ENCODE peak calls at places on chromosomes 3 and 15, in five cellular contexts. S, L, H, V and D are unnamed samples.

GRCh38 chr3:120144267-120144666 is 50.0 kb upstream of the GSK3B start:
- DNase-seq in S (peak), L (no peak), H (no peak), V (no peak), D (peak)

GRCh38 chr3:194140520-194141414 is 4.8 kb downstream of the HES1 start:
- DNase-seq in S (peak), L (peak), H (peak), V (peak), D (peak)

GRCh38 chr15:91609231-91609630 is 244.3 kb upstream of the SLCO3A1 start:
- DNase-seq in S (no peak), L (no peak), H (no peak), V (no peak), D (no peak)

GRCh38 chr15:29688981-29689723 is 133.1 kb downstream of the TJP1 start:
- DNase-seq in S (no peak), L (no peak), H (no peak), V (no peak), D (no peak)

GRCh38 chr3:35081902-35082301 is 557.4 kb upstream of the ARPP21 start:
- DNase-seq in S (no peak), L (no peak), H (no peak), V (no peak), D (no peak)

GRCh38 chr3:88452228-88452627 is 302.5 kb downstream of the C3orf38 start:
- DNase-seq in S (no peak), L (no peak), H (no peak), V (no peak), D (no peak)

GRCh38 chr3:192364296-192364695 is 363.0 kb downstream of the FGF12 start:
- DNase-seq in S (no peak), L (no peak), H (no peak), V (no peak), D (no peak)

GRCh38 chr15:39438795-39439577 is 141.9 kb upstream of the THBS1 start:
- DNase-seq in S (no peak), L (no peak), H (no peak), V (no peak), D (no peak)

GRCh38 chr3:42749753-42750231 is 23.3 kb downstream of the CCDC13 start:
- DNase-seq in S (no peak), L (no peak), H (no peak), V (no peak), D (peak)

GRCh38 chr15:65638681-65639089 is 16.9 kb downstream of the SLC24A1 start:
- DNase-seq in S (peak), L (no peak), H (no peak), V (no peak), D (peak)

GRCh38 chr3:188442430-188442829 is 288.5 kb downstream of the LPP start:
- DNase-seq in S (no peak), L (no peak), H (no peak), V (peak), D (no peak)

GRCh38 chr3:89628856-89629255 is 521.4 kb downstream of the EPHA3 start:
- DNase-seq in S (no peak), L (no peak), H (no peak), V (no peak), D (no peak)

GRCh38 chr3:183766745-183767606 is 58.4 kb downstream of the MAP6D1 start:
- DNase-seq in S (peak), L (peak), H (no peak), V (peak), D (peak)

GRCh38 chr3:73401616-73402265 is 223.0 kb downstream of the PDZRN3 start:
- DNase-seq in S (no peak), L (peak), H (no peak), V (no peak), D (no peak)

GRCh38 chr15:43218908-43219706 is 1.7 kb downstream of the EPB42 start:
- DNase-seq in S (peak), L (no peak), H (no peak), V (no peak), D (peak)

GRCh38 chr3:72390841-72391240 is 457.4 kb downstream of the SHQ1 start:
- DNase-seq in S (peak), L (no peak), H (no peak), V (no peak), D (peak)

GRCh38 chr3:131705558-131706051 is 202.8 kb upstream of the MRPL3 start:
- DNase-seq in S (peak), L (no peak), H (no peak), V (no peak), D (no peak)

GRCh38 chr3:114218578-114219185 is 18.7 kb downstream of the ZNF80 start:
- DNase-seq in S (no peak), L (no peak), H (no peak), V (no peak), D (no peak)

GRCh38 chr15:66154581-66154980 is 99.0 kb downstream of the MEGF11 start:
- DNase-seq in S (no peak), L (no peak), H (no peak), V (no peak), D (no peak)

GRCh38 chr3:159763466-159764210 is 225.0 kb upstream of the IL12A start:
- DNase-seq in S (peak), L (peak), H (peak), V (no peak), D (peak)

GRCh38 chr3:141797819-141798405 is 34.7 kb downstream of the GRK7 start:
- DNase-seq in S (no peak), L (peak), H (no peak), V (no peak), D (no peak)

GRCh38 chr15:100020181-100020580 is 286.9 kb upstream of the LYSMD4 start:
- DNase-seq in S (no peak), L (no peak), H (no peak), V (no peak), D (no peak)

GRCh38 chr3:134363381-134363755 is 10.9 kb downstream of the AMOTL2 start:
- DNase-seq in S (no peak), L (no peak), H (no peak), V (no peak), D (peak)

GRCh38 chr15:61182955-61183354 is 46.1 kb downstream of the RORA start:
- DNase-seq in S (no peak), L (no peak), H (no peak), V (no peak), D (no peak)

GRCh38 chr15:61188168-61188567 is 40.9 kb downstream of the RORA start:
- DNase-seq in S (no peak), L (no peak), H (no peak), V (no peak), D (no peak)

GRCh38 chr15:61185759-61186158 is 43.3 kb downstream of the RORA start:
- DNase-seq in S (no peak), L (no peak), H (no peak), V (no peak), D (no peak)

GRCh38 chr15:61186905-61187865 is 41.9 kb downstream of the RORA start:
- DNase-seq in S (no peak), L (no peak), H (no peak), V (no peak), D (peak)

DNA sequence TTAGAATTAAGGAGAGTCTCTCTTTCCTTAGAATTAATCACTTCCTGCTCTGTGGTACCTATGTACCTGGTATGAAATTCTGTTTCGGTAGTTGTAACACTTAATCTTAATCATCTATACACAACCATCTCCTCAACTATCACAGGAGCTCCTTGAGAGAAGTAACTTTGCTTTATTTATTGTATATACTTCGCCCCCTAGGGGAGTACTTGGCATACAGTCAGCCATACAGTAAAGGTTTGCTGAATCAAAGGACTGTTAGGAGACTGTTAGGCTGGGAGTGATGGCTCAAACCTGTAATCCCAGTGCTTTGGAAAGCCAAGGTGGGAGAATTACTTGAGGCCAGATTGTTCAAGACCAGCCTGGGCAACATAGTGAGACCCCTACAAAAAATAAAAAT is 44.7 kb downstream of the RORA start:
- DNase-seq in S (no peak), L (no peak), H (no peak), V (no peak), D (no peak)
- TF ChIP-seq CTCF in S (no peak), L (no peak), H (no peak), V (no peak), D (no peak)

GRCh38 chr3:100185847-100186246 is 71.5 kb upstream of the FILIP1L start:
- DNase-seq in S (no peak), L (no peak), H (no peak), V (no peak), D (peak)
- TF ChIP-seq CTCF in S (no peak), L (no peak), H (no peak), V (no peak), D (peak)

GRCh38 chr3:196486263-196486662 is 17.3 kb downstream of the RNF168 start:
- DNase-seq in S (no peak), L (no peak), H (no peak), V (no peak), D (no peak)
- TF ChIP-seq CTCF in S (peak), L (no peak), H (no peak), V (peak), D (peak)

GRCh38 chr3:52670621-52671521 is 14.8 kb downstream of the PBRM1 start:
- DNase-seq in S (peak), L (peak), H (no peak), V (no peak), D (peak)
- TF ChIP-seq CTCF in S (no peak), L (no peak), H (no peak), V (no peak), D (no peak)

GRCh38 chr3:175005193-175005592 is 146.1 kb downstream of the NAALADL2 start:
- DNase-seq in S (no peak), L (no peak), H (no peak), V (no peak), D (no peak)
- TF ChIP-seq CTCF in S (no peak), L (no peak), H (no peak), V (no peak), D (no peak)

DNA sequence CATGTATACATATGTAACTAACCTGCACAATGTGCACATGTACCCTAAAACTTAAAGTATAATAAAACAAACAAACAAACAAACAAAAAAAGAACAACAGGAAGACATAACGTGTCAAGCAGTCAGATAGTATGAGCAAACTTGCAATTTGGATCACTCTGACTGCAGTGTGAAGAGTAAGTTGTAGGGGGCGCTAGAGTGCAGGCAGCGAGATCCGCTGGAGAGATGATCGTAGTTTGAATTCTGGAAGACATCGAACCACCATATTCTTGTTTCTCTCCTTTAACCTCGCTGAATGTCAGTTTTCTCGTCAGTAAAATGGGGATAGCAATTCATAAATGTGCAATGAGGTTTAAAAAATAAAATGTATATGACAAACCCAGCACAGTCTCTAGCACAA is 165.2 kb upstream of the LMCD1 start:
- DNase-seq in S (no peak), L (no peak), H (no peak), V (no peak), D (no peak)
- TF ChIP-seq CTCF in S (peak), L (no peak), H (no peak), V (no peak), D (peak)

GRCh38 chr3:127546970-127547733 is 43.4 kb downstream of the TPRA1 start:
- DNase-seq in S (no peak), L (peak), H (no peak), V (no peak), D (no peak)

GRCh38 chr3:127546517-127546916 is 44.0 kb downstream of the TPRA1 start:
- DNase-seq in S (no peak), L (no peak), H (no peak), V (no peak), D (no peak)

GRCh38 chr3:127545711-127546457 is 44.6 kb downstream of the TPRA1 start:
- DNase-seq in S (no peak), L (no peak), H (no peak), V (no peak), D (no peak)

GRCh38 chr3:127549826-127550487 is 40.6 kb downstream of the TPRA1 start:
- DNase-seq in S (no peak), L (no peak), H (no peak), V (no peak), D (no peak)

GRCh38 chr3:127547761-127548605 is 42.5 kb downstream of the TPRA1 start:
- DNase-seq in S (peak), L (peak), H (peak), V (peak), D (peak)
- TF ChIP-seq CTCF in S (peak), L (peak), H (peak), V (peak), D (peak)